ENCODE peak calls at places on chromosomes 2 and 18, in four cellular contexts. F is A549, S is SK-N-SH, O is GM12878. J is an unnamed sample.

GRCh38 chr2:168246483-168247340 is 683 bp downstream of the STK39 start:
- DNase-seq in F (peak), S (peak), O (no peak), J (peak)

GRCh38 chr2:212421571-212422334 is 116.8 kb downstream of the ERBB4 start:
- DNase-seq in F (no peak), S (no peak), O (no peak), J (no peak)

GRCh38 chr2:202410092-202410491 is 34.0 kb downstream of the BMPR2 start:
- DNase-seq in F (no peak), S (no peak), O (no peak), J (no peak)

GRCh38 chr2:201680743-201681142 is 17.7 kb downstream of the MPP4 start:
- DNase-seq in F (peak), S (peak), O (no peak), J (peak)

GRCh38 chr2:171158036-171158789 is 2.5 kb downstream of the TLK1 start:
- DNase-seq in F (no peak), S (no peak), O (no peak), J (no peak)

GRCh38 chr2:108392029-108392428 is 14.3 kb downstream of the SULT1C4 start:
- DNase-seq in F (no peak), S (no peak), O (no peak), J (peak)

GRCh38 chr2:20241973-20242726 is 17.2 kb upstream of the SDC1 start:
- DNase-seq in F (no peak), S (peak), O (no peak), J (no peak)

GRCh38 chr2:136935119-136935518 is 169.8 kb downstream of the THSD7B start:
- DNase-seq in F (no peak), S (no peak), O (no peak), J (no peak)

GRCh38 chr2:134411828-134412638 is 158.2 kb downstream of the MGAT5 start:
- DNase-seq in F (peak), S (peak), O (peak), J (peak)

GRCh38 chr2:15790838-15791237 is 149.5 kb upstream of the MYCN start:
- DNase-seq in F (no peak), S (no peak), O (no peak), J (no peak)

GRCh38 chr2:206211657-206212255 is 52.1 kb downstream of the EEF1B2 start:
- DNase-seq in F (peak), S (no peak), O (no peak), J (no peak)

GRCh38 chr2:170997893-170998477 is 68.9 kb downstream of the GORASP2 start:
- DNase-seq in F (no peak), S (no peak), O (no peak), J (no peak)

GRCh38 chr2:239298126-239298804 is 102.6 kb downstream of the HDAC4 start:
- DNase-seq in F (no peak), S (no peak), O (no peak), J (no peak)

GRCh38 chr18:11074879-11075278 is 74.5 kb downstream of the PIEZO2 start:
- DNase-seq in F (no peak), S (no peak), O (no peak), J (no peak)
- TF ChIP-seq MAX in F (no peak), S (no peak), O (no peak), J (no peak)

GRCh38 chr18:48136544-48137353 is 206.3 kb upstream of the SMAD2 start:
- DNase-seq in F (no peak), S (peak), O (no peak), J (no peak)

GRCh38 chr18:48138660-48139426 is 208.4 kb upstream of the SMAD2 start:
- DNase-seq in F (no peak), S (no peak), O (no peak), J (no peak)

GRCh38 chr18:48136051-48136543 is 205.6 kb upstream of the SMAD2 start:
- DNase-seq in F (no peak), S (peak), O (no peak), J (no peak)

GRCh38 chr18:48138211-48138610 is 207.8 kb upstream of the SMAD2 start:
- DNase-seq in F (no peak), S (no peak), O (no peak), J (no peak)

GRCh38 chr18:48137354-48138208 is 207.1 kb upstream of the SMAD2 start:
- DNase-seq in F (no peak), S (no peak), O (no peak), J (no peak)
- TF ChIP-seq PBX3 in F (no peak), S (no peak), O (no peak), J (no peak)

GRCh38 chr2:43185146-43185545 is 41.3 kb downstream of the ZFP36L2 start:
- DNase-seq in F (no peak), S (no peak), O (no peak), J (no peak)

GRCh38 chr2:43184339-43184895 is 42.0 kb downstream of the ZFP36L2 start:
- DNase-seq in F (peak), S (no peak), O (no peak), J (peak)

GRCh38 chr2:43186321-43186678 is 40.1 kb downstream of the ZFP36L2 start:
- DNase-seq in F (no peak), S (no peak), O (no peak), J (no peak)

GRCh38 chr2:43180901-43181300 is 45.5 kb downstream of the ZFP36L2 start:
- DNase-seq in F (no peak), S (no peak), O (no peak), J (no peak)

DNA sequence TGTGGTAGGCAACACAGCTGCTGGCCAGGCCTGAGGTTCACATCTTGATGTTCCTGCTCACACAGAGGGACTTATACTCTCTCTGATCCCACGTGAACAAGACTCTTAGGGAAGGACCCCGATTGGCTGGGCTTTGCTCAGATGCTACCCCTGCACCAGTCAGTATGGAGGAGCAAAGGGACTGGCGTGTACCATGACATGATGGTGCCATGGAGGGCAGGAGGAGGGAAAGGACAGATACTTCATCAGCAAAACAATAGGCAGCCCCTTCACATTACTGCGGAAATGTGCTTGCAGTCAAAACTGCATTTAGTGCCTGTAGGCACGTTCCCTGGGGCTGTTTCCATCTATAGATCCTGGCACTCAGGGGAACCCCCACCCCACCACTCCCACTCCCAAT is 42.7 kb downstream of the ZFP36L2 start:
- DNase-seq in F (no peak), S (no peak), O (no peak), J (no peak)
- TF ChIP-seq MAX in F (no peak), S (no peak), O (no peak), J (no peak)

GRCh38 chr2:144947709-144948037 is 427.8 kb upstream of the ZEB2 start:
- DNase-seq in F (no peak), S (no peak), O (no peak), J (no peak)
- TF ChIP-seq PBX3 in F (no peak), S (no peak), O (no peak), J (no peak)

DNA sequence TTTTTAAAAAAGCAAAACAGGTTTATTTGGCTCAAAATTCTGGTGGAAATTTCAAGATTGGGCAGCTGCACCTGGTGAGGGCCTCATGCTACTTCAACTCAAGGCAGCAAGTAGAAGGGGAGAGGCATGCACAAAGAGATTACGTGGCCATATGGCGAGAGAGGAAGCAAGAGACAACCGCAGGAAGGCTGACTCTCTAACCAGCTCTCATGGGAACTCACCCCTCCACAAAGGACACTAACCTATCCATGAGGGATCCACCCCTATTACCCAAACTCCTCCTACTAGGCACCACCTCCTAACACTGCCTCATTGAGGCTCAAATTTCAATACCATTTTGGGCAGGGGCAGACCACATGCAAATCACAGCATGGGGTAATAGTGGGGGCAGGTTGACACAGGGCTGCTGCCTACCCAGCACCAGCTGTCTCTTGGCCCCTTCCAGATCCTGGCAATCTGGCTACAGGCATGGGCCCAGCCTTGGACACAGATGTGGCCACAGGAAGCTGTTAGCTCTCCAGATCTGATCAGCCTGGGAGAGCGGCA is 2.0 kb upstream of the CAPN10 start:
- DNase-seq in F (no peak), S (no peak), O (peak), J (peak)
- TF ChIP-seq MAX in F (no peak), S (no peak), O (peak), J (no peak)

DNA sequence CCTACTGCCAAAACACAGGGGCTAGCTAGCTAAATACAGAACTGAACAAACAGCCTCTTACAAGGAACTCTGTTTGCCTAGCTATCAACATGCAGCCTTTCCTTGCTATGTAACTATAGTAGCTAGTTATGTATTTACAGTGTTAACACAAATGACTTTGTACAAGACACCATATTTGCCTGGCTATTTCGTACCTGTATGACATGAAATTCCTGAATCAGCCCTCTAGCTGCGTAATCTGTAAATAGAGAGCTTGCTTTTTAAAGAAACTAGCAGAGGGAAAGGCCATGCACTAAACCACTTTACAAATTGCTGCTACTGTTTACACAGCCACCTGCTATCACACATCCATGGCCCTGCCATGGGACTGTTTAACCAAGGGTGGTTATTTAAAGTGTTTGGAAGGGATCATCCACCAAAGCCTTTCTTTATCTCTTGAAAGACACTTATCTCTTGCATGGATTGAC is 248.7 kb downstream of the TFCP2L1 start:
- DNase-seq in F (peak), S (no peak), O (no peak), J (peak)
- TF ChIP-seq PBX3 in F (no peak), S (no peak), O (no peak), J (no peak)

J was measured in HepG2.